ENCODE peak calls at places on chromosome 12, in six cellular contexts. I is K562, Z is A549, S is SK-N-SH, Q is H1, N is GM12878. G is an unnamed sample.

GRCh38 chr12:69096669-69097364 is 142.6 kb upstream of the CPSF6 start:
- DNase-seq in I (no peak), Z (no peak), S (no peak), Q (no peak), N (no peak), G (no peak)

GRCh38 chr12:102562836-102563425 is 82.6 kb upstream of the IGF1 start:
- DNase-seq in I (no peak), Z (no peak), S (no peak), Q (no peak), N (no peak), G (no peak)

GRCh38 chr12:117470804-117471203 is 109.4 kb upstream of the NOS1 start:
- DNase-seq in I (peak), Z (no peak), S (no peak), Q (peak), N (no peak), G (no peak)

GRCh38 chr12:99455350-99456037 is 192.1 kb upstream of the GARIN6 start:
- DNase-seq in I (no peak), Z (peak), S (no peak), Q (no peak), N (no peak), G (no peak)

GRCh38 chr12:42097971-42098370 is 46.7 kb downstream of the GXYLT1 start:
- DNase-seq in I (no peak), Z (no peak), S (no peak), Q (no peak), N (peak), G (no peak)

GRCh38 chr12:6376079-6376941 is 947 bp upstream of the SCNN1A start:
- DNase-seq in I (peak), Z (peak), S (peak), Q (peak), N (no peak), G (peak)

GRCh38 chr12:115461401-115461800 is 777.4 kb upstream of the TBX3 start:
- DNase-seq in I (no peak), Z (no peak), S (no peak), Q (no peak), N (no peak), G (no peak)

GRCh38 chr12:14239935-14240872 is 125.3 kb upstream of the ATF7IP start:
- DNase-seq in I (no peak), Z (no peak), S (peak), Q (peak), N (peak), G (no peak)

GRCh38 chr12:92942905-92943304 is 13.8 kb upstream of the EEA1 start:
- DNase-seq in I (no peak), Z (no peak), S (no peak), Q (no peak), N (no peak), G (no peak)

GRCh38 chr12:124862768-124863408 is 776 bp downstream of the SCARB1 start:
- DNase-seq in I (peak), Z (peak), S (peak), Q (no peak), N (no peak), G (no peak)

GRCh38 chr12:104510873-104511243 is 54.1 kb downstream of the CHST11 start:
- DNase-seq in I (no peak), Z (no peak), S (no peak), Q (no peak), N (no peak), G (no peak)

GRCh38 chr12:38745601-38746000 is 159.8 kb downstream of the CPNE8 start:
- DNase-seq in I (no peak), Z (no peak), S (no peak), Q (no peak), N (no peak), G (no peak)

GRCh38 chr12:69056743-69057515 is 124.0 kb upstream of the CPM start:
- DNase-seq in I (no peak), Z (no peak), S (no peak), Q (no peak), N (no peak), G (no peak)

GRCh38 chr12:104555650-104556049 is 98.9 kb downstream of the CHST11 start:
- DNase-seq in I (no peak), Z (no peak), S (no peak), Q (no peak), N (no peak), G (no peak)

GRCh38 chr12:70744133-70744532 is 106.9 kb upstream of the PTPRB start:
- DNase-seq in I (no peak), Z (no peak), S (no peak), Q (no peak), N (no peak), G (no peak)

GRCh38 chr12:124044021-124044420 is 71.0 kb downstream of the ZNF664 start:
- DNase-seq in I (no peak), Z (no peak), S (no peak), Q (no peak), N (no peak), G (no peak)

GRCh38 chr12:125140239-125140917 is 75.1 kb downstream of the AACS start:
- DNase-seq in I (no peak), Z (peak), S (no peak), Q (no peak), N (no peak), G (no peak)

GRCh38 chr12:62761658-62762057 is 173.3 kb downstream of the PPM1H start:
- DNase-seq in I (no peak), Z (no peak), S (no peak), Q (no peak), N (no peak), G (no peak)

GRCh38 chr12:121127501-121127900 is 5.2 kb upstream of the P2RX7 start:
- DNase-seq in I (no peak), Z (no peak), S (no peak), Q (no peak), N (no peak), G (no peak)

GRCh38 chr12:121129705-121130147 is 3.0 kb upstream of the P2RX7 start:
- DNase-seq in I (no peak), Z (no peak), S (no peak), Q (no peak), N (no peak), G (no peak)

GRCh38 chr12:121130866-121131373 is 1.8 kb upstream of the P2RX7 start:
- DNase-seq in I (no peak), Z (no peak), S (no peak), Q (no peak), N (no peak), G (no peak)

GRCh38 chr12:121131941-121132341 is 735 bp upstream of the P2RX7 start:
- DNase-seq in I (no peak), Z (no peak), S (no peak), Q (no peak), N (no peak), G (no peak)

GRCh38 chr12:121128908-121129704 is 3.6 kb upstream of the P2RX7 start:
- DNase-seq in I (peak), Z (peak), S (peak), Q (peak), N (peak), G (peak)
- TF ChIP-seq EP300 in I (no peak), Z (no peak), S (no peak), Q (no peak), N (peak), G (no peak)

GRCh38 chr12:31317471-31318397 is 8.2 kb downstream of the SINHCAF start:
- DNase-seq in I (no peak), Z (no peak), S (no peak), Q (no peak), N (no peak), G (no peak)
- TF ChIP-seq CHD2 in I (no peak), Z (no peak), S (no peak), Q (no peak), N (no peak), G (no peak)

DNA sequence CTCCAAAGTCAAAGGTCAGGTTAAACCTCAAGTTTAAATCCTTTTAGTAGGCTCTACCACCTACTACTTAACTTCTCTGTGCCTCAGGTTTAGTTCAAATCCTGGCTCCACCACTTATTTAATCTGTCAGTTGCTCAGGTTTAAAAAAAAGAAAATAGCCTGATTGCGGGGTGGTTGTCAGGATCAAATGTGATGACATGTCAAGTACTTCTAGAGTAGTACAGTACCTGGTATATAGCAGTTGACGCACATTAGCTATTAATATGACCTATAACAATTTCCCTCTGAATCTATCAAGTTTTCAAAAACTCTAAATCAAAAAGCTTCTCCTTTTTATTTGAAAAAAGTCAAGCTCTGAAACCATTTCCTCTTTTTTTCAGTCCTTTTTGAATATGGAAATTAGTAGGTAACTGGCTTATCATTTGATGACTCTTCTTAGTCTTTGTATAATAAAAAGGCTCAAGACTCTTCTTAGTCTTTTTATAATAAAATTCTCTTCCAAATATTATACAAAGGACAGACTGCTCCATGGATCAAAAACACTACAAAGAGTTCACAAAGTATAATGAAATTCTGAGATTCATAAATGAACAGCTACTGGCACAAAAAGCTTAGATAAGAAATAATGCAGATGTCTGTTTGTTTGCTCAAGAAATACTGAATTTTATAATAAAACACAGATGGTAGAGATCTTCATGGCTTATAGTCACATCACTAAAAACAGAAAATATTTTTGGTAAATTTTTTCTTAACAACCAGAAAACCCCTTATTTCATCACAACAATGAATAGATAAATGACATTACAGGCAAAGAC is 5.0 kb downstream of the OSBPL8 start:
- DNase-seq in I (no peak), Z (no peak), S (peak), Q (no peak), N (no peak), G (no peak)
- TF ChIP-seq EP300 in I (no peak), Z (no peak), S (no peak), Q (no peak), N (no peak), G (no peak)

GRCh38 chr12:12217018-12217359 is 49.9 kb downstream of the LRP6 start:
- DNase-seq in I (no peak), Z (no peak), S (no peak), Q (no peak), N (no peak), G (no peak)
- TF ChIP-seq CHD2 in I (no peak), Z (no peak), S (no peak), Q (no peak), N (no peak), G (no peak)

G was measured in HepG2.